ENCODE peak calls at places on chromosome 22, in seven cellular contexts. One of them, this sample, is unnamed.

GRCh38 chr22:28025866-28026575 is 107.0 kb upstream of the PITPNB start:
- DNase-seq in fibroblast of pulmonary artery: no peak
- DNase-seq in retina: no peak
- DNase-seq in AG04449: no peak
- DNase-seq in GM10248: no peak
- DNase-seq in GM12878: no peak
- DNase-seq in activated naive CD4-positive, alpha-beta T cell treated with Interleukin-2 at 50 U/mL for 16 hours: no peak
- DNase-seq in this sample: peak

GRCh38 chr22:24950272-24950902 is 2.1 kb upstream of the KIAA1671 start:
- DNase-seq in activated naive CD4-positive, alpha-beta T cell treated with Interleukin-2 at 50 U/mL for 16 hours: no peak
- DNase-seq in AG04449: no peak
- DNase-seq in GM10248: no peak
- DNase-seq in fibroblast of pulmonary artery: peak
- DNase-seq in retina: peak
- DNase-seq in GM12878: no peak
- DNase-seq in this sample: no peak

GRCh38 chr22:46568102-46568809 is 30.8 kb upstream of the CELSR1 start:
- DNase-seq in activated naive CD4-positive, alpha-beta T cell treated with Interleukin-2 at 50 U/mL for 16 hours: no peak
- DNase-seq in GM12878: no peak
- DNase-seq in GM10248: no peak
- DNase-seq in AG04449: no peak
- DNase-seq in fibroblast of pulmonary artery: no peak
- DNase-seq in retina: peak
- DNase-seq in this sample: no peak

GRCh38 chr22:19984201-19984753 is 32.3 kb downstream of the ARVCF start:
- DNase-seq in activated naive CD4-positive, alpha-beta T cell treated with Interleukin-2 at 50 U/mL for 16 hours: no peak
- DNase-seq in AG04449: no peak
- DNase-seq in retina: no peak
- DNase-seq in GM10248: no peak
- DNase-seq in GM12878: no peak
- DNase-seq in fibroblast of pulmonary artery: peak
- DNase-seq in this sample: no peak

GRCh38 chr22:37381489-37381888 is 45.8 kb downstream of the ELFN2 start:
- DNase-seq in fibroblast of pulmonary artery: no peak
- DNase-seq in retina: no peak
- DNase-seq in AG04449: no peak
- DNase-seq in activated naive CD4-positive, alpha-beta T cell treated with Interleukin-2 at 50 U/mL for 16 hours: no peak
- DNase-seq in GM12878: no peak
- DNase-seq in GM10248: no peak
- DNase-seq in this sample: no peak

GRCh38 chr22:47548953-47549740 is 786.7 kb downstream of the TBC1D22A start:
- DNase-seq in fibroblast of pulmonary artery: no peak
- DNase-seq in GM12878: no peak
- DNase-seq in activated naive CD4-positive, alpha-beta T cell treated with Interleukin-2 at 50 U/mL for 16 hours: no peak
- DNase-seq in AG04449: no peak
- DNase-seq in GM10248: no peak
- DNase-seq in retina: no peak
- DNase-seq in this sample: no peak

GRCh38 chr22:40196628-40197027 is 18.9 kb downstream of the TNRC6B start:
- DNase-seq in fibroblast of pulmonary artery: peak
- DNase-seq in retina: no peak
- DNase-seq in GM12878: peak
- DNase-seq in activated naive CD4-positive, alpha-beta T cell treated with Interleukin-2 at 50 U/mL for 16 hours: peak
- DNase-seq in GM10248: peak
- DNase-seq in AG04449: peak
- DNase-seq in this sample: no peak

GRCh38 chr22:25404923-25405853 is 159.3 kb upstream of the GRK3 start:
- DNase-seq in AG04449: no peak
- DNase-seq in fibroblast of pulmonary artery: peak
- DNase-seq in activated naive CD4-positive, alpha-beta T cell treated with Interleukin-2 at 50 U/mL for 16 hours: peak
- DNase-seq in GM12878: no peak
- DNase-seq in retina: peak
- DNase-seq in GM10248: peak
- DNase-seq in this sample: peak

GRCh38 chr22:24190159-24190540 is 8.9 kb downstream of the SUSD2 start:
- DNase-seq in retina: no peak
- DNase-seq in GM10248: no peak
- DNase-seq in fibroblast of pulmonary artery: no peak
- DNase-seq in activated naive CD4-positive, alpha-beta T cell treated with Interleukin-2 at 50 U/mL for 16 hours: no peak
- DNase-seq in GM12878: no peak
- DNase-seq in AG04449: no peak
- DNase-seq in this sample: no peak

This sample was measured in testis.